ENCODE peak calls at places on chromosomes 1 and 21, in four cellular contexts. F is pancreas, T is mesothelial cell of epicardium, R is prostate gland. E is an unnamed sample.

GRCh38 chr1:212667223-212668139 is 32.2 kb downstream of the BATF3 start:
- DNase-seq in F (no peak), T (no peak), R (no peak), E (no peak)

GRCh38 chr1:187226396-187226795 is 397.6 kb downstream of the PLA2G4A start:
- DNase-seq in F (no peak), T (no peak), R (no peak), E (no peak)

GRCh38 chr21:42063206-42063577 is 7.9 kb upstream of the UMODL1 start:
- DNase-seq in F (no peak), T (no peak), R (no peak), E (no peak)

GRCh38 chr1:183139281-183139942 is 46.7 kb upstream of the LAMC2 start:
- DNase-seq in F (no peak), T (no peak), R (no peak), E (no peak)

GRCh38 chr1:41515131-41515678 is 30.7 kb upstream of the EDN2 start:
- DNase-seq in F (no peak), T (no peak), R (no peak), E (no peak)

GRCh38 chr1:39322431-39322830 is 117.9 kb downstream of the MACF1 start:
- DNase-seq in F (no peak), T (no peak), R (no peak), E (no peak)

GRCh38 chr1:28115267-28115666 is 26.9 kb upstream of the EYA3 start:
- DNase-seq in F (no peak), T (no peak), R (no peak), E (no peak)

GRCh38 chr1:68673771-68674170 is 176.9 kb upstream of the DEPDC1 start:
- DNase-seq in F (no peak), T (no peak), R (no peak), E (no peak)

GRCh38 chr1:179187708-179188471 is 41.6 kb downstream of the ABL2 start:
- DNase-seq in F (no peak), T (no peak), R (no peak), E (no peak)

GRCh38 chr1:53890522-53890941 is 935 bp upstream of the YIPF1 start:
- DNase-seq in F (no peak), T (no peak), R (no peak), E (no peak)

GRCh38 chr1:218686258-218686657 is 341.1 kb downstream of the TGFB2 start:
- DNase-seq in F (no peak), T (no peak), R (no peak), E (no peak)

GRCh38 chr1:180213401-180214177 is 16.5 kb upstream of the LHX4 start:
- DNase-seq in F (no peak), T (no peak), R (no peak), E (no peak)

GRCh38 chr1:45365051-45365450 is 24.8 kb upstream of the MUTYH start:
- DNase-seq in F (no peak), T (no peak), R (no peak), E (peak; percentile 59)

GRCh38 chr1:42037586-42037985 is 115.6 kb upstream of the GUCA2B start:
- DNase-seq in F (no peak), T (no peak), R (no peak), E (no peak)

GRCh38 chr1:119554188-119554587 is 47.2 kb downstream of the HSD3B1 start:
- DNase-seq in F (peak; percentile 79), T (peak; percentile 52), R (no peak), E (no peak)

GRCh38 chr1:3690282-3691065 is 38.2 kb downstream of the TP73 start:
- DNase-seq in F (no peak), T (no peak), R (peak; percentile 61), E (no peak)

GRCh38 chr1:21668232-21669032 is 725 bp downstream of the RAP1GAP start:
- DNase-seq in F (no peak), T (no peak), R (no peak), E (no peak)

GRCh38 chr1:21669033-21669286 is 197 bp downstream of the RAP1GAP start:
- DNase-seq in F (peak; percentile 64), T (no peak), R (no peak), E (no peak)

GRCh38 chr1:21670059-21670881 is 1.1 kb upstream of the RAP1GAP start:
- DNase-seq in F (no peak), T (no peak), R (no peak), E (no peak)

GRCh38 chr1:21670956-21671902 is 2.1 kb upstream of the RAP1GAP start:
- DNase-seq in F (no peak), T (no peak), R (no peak), E (no peak)

DNA sequence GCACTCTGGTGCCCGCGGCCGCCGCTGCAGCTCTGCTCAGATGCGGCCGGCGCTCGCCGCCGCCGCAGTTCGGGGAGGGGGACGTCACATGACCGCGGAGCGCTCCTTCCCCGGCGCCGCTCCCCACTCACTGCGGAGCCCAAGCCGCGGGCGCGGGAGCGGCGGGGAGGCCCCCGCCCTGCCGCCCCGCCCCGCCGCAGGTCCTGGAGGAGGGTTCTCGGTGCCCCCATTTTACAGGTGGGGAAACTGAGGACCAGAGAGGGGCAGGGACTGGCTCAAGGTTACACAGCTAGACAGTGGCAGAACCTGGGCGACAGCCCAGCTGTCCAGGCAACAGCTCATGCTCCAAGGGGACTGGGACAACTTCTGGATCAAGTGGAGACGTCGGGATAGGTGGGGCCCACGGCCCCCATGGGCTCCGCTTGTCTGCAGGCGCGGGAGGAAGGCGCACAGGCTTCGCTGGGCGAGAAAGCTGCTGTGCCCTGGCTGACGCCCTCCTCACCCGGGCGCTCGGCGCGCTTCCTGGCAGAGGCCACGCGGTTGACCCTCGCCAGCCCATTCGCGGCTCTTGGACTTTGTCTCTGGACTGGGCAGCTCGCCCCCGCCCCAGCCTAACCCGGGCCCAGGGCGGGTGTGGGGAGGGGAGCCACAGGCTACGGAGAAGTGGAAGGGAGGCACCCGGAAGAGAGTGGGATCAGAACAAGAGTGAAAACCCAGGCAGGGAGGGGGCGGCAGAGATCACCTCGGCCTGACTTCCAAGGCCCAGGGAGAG is at the start of gene RAP1GAP:
- DNase-seq in F (peak; percentile 78), T (peak; percentile 58), R (peak; percentile 46), E (no peak)
- TF ChIP-seq CTCF in F (no peak), T (no peak), R (no peak), E (no peak)

GRCh38 chr1:165542647-165543046 is 1.2 kb upstream of the LRRC52 start:
- DNase-seq in F (no peak), T (no peak), R (no peak), E (no peak)

GRCh38 chr1:165545974-165546373 is 2.2 kb downstream of the LRRC52 start:
- DNase-seq in F (no peak), T (no peak), R (no peak), E (no peak)

GRCh38 chr1:165542015-165542631 is 1.7 kb upstream of the LRRC52 start:
- DNase-seq in F (no peak), T (no peak), R (no peak), E (no peak)

GRCh38 chr1:165544996-165545395 is 1.2 kb downstream of the LRRC52 start:
- DNase-seq in F (no peak), T (no peak), R (no peak), E (no peak)

DNA sequence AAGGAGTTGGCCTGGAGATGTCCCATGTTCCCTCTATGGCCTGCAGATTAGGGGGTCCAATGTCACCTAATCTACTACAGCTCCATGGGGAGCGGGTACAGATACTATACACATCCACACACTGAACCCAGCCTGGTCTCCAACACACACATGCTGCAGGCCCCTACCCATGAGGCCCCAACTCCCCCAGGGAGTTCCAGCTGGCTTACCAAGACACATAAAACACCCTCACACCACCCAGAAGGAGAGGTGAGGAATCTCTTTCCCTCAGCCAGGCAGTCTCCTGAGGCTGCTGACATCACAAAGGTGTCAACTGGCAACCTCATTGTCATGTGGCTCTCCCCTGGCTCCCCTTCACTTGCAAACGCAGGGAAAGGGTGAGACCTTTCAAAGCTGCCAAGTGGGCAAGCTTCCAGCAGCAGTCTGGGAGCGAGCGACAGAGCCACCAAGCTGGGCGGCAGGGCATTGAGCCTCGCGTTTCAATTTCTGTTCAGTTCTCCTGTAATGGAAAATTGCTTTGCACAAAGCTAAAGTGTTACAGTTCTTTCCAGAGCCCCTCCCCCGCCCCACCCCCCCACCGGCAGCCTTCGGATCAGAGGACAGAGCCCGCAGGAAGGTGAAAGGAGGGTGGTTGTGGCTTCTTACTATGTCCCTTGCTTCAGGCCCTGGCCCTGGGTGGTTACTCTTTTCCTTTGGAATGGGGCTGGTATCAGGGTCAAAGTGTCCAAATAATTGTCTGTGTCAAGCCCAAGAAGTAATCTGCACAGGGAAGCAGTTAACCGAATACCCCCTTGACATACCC is at the start of gene LRRC52:
- DNase-seq in F (peak; percentile 86), T (no peak), R (peak; percentile 42), E (no peak)
- TF ChIP-seq CTCF in F (no peak), T (no peak), R (no peak), E (no peak)

DNA sequence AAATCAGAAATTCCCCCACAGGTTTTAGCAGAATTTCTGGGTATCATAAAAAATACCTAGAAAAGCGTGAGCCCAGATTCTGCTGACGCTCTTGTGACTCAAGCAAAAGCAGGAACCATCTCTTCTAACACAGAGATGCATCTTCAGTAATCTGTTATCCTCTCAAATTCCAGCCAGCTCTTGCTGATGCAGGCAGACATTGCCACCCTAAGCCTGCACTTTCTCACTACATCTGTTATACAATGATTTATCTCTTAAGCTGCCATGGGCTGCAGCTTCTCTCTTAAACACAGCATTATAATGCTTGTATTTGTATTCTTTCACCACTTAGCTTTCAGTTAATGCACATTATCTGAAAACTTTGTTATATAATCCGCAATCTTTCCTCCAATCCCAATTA is 112.9 kb upstream of the RGS1 start:
- DNase-seq in F (no peak), T (no peak), R (no peak), E (no peak)
- TF ChIP-seq CTCF in F (no peak), T (no peak), R (no peak), E (no peak)

GRCh38 chr1:228827026-228827425 is 91.7 kb downstream of the RHOU start:
- DNase-seq in F (no peak), T (no peak), R (no peak), E (no peak)

GRCh38 chr1:228830954-228831481 is 95.7 kb downstream of the RHOU start:
- DNase-seq in F (peak; percentile 44), T (no peak), R (no peak), E (no peak)

GRCh38 chr1:228825840-228826484 is 90.7 kb downstream of the RHOU start:
- DNase-seq in F (no peak), T (no peak), R (no peak), E (no peak)

GRCh38 chr1:228833911-228834631 is 98.8 kb downstream of the RHOU start:
- DNase-seq in F (no peak), T (no peak), R (no peak), E (no peak)

DNA sequence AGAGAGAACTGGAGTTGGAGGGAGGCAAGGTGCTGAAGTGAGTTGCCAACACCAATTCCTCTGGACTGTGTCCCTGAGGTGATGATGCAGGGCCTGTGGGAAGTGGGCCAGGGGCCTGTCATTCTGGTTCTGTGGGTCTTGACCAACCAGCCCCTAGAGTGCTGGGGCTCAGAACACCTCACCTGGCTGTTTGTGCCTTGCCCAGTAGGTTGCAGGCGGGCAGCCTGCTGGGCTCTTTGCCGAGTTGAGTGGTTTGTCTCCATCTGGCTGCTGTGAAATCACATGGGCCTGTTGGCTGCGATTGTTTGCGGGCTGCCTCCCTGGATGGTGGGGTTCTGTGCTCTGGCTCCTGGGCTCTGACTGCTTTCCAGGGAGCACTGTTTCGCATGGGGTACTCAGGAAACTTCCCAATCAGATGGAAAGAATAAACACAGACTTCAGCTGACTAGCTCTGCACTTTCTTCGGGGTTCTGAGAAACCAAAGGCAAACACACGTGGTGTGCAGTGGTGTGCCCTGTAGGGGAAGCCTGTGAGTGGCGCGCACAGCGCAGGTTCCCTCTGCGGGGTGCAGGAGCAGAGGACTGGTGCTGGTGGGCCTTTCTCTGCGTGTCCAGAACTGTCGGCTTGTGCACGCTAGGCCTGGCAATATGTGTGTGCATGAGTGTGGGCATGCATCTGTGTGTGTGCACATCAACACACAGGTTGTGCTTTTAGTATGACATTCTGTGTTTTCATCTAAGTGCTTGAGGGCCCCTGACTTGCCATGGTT is 95.1 kb downstream of the RHOU start:
- DNase-seq in F (peak; percentile 95), T (no peak), R (peak; percentile 65), E (no peak)
- TF ChIP-seq CTCF in F (no peak), T (no peak), R (no peak), E (no peak)

GRCh38 chr1:75058424-75058823 is 75.8 kb upstream of the LHX8 start:
- DNase-seq in F (no peak), T (no peak), R (no peak), E (no peak)

GRCh38 chr1:75053207-75053606 is 81.0 kb upstream of the LHX8 start:
- DNase-seq in F (no peak), T (no peak), R (no peak), E (no peak)
- TF ChIP-seq CTCF in F (no peak), T (no peak), R (no peak), E (no peak)